ENCODE peak calls at places on chromosomes 1 and 21, in eight cellular contexts. One of them, this sample, is unnamed.

GRCh38 chr1:160680399-160680798 is 31.2 kb downstream of the CD48 start:
- DNase-seq in CD8-positive, alpha-beta T cell: no peak
- DNase-seq in CD4-positive, alpha-beta memory T cell: no peak
- DNase-seq in stomach: no peak
- DNase-seq in OCI-LY7: no peak
- DNase-seq in fibroblast of lung: no peak
- DNase-seq in mucosa of descending colon: no peak
- DNase-seq in left ventricle myocardium inferior: no peak
- DNase-seq in this sample: no peak

GRCh38 chr21:46081862-46082637 is 15.9 kb upstream of the COL6A2 start:
- DNase-seq in stomach: no peak
- DNase-seq in mucosa of descending colon: no peak
- DNase-seq in CD4-positive, alpha-beta memory T cell: no peak
- DNase-seq in fibroblast of lung: no peak
- DNase-seq in left ventricle myocardium inferior: no peak
- DNase-seq in CD8-positive, alpha-beta T cell: no peak
- DNase-seq in OCI-LY7: no peak
- DNase-seq in this sample: no peak

GRCh38 chr1:207910678-207911354 is at the start of gene CD34:
- DNase-seq in mucosa of descending colon: no peak
- DNase-seq in CD8-positive, alpha-beta T cell: no peak
- DNase-seq in left ventricle myocardium inferior: peak; percentile 85
- DNase-seq in fibroblast of lung: no peak
- DNase-seq in OCI-LY7: no peak
- DNase-seq in CD4-positive, alpha-beta memory T cell: no peak
- DNase-seq in stomach: no peak
- DNase-seq in this sample: no peak

GRCh38 chr1:209356909-209357498 is 226.5 kb upstream of the CAMK1G start:
- DNase-seq in fibroblast of lung: no peak
- DNase-seq in left ventricle myocardium inferior: no peak
- DNase-seq in CD4-positive, alpha-beta memory T cell: no peak
- DNase-seq in mucosa of descending colon: no peak
- DNase-seq in CD8-positive, alpha-beta T cell: no peak
- DNase-seq in stomach: no peak
- DNase-seq in OCI-LY7: no peak
- DNase-seq in this sample: no peak

GRCh38 chr1:66270122-66270812 is 263.7 kb upstream of the SGIP1 start:
- DNase-seq in mucosa of descending colon: no peak
- DNase-seq in OCI-LY7: no peak
- DNase-seq in fibroblast of lung: peak; percentile 92
- DNase-seq in CD8-positive, alpha-beta T cell: no peak
- DNase-seq in CD4-positive, alpha-beta memory T cell: no peak
- DNase-seq in left ventricle myocardium inferior: no peak
- DNase-seq in stomach: no peak
- DNase-seq in this sample: peak; percentile 45

GRCh38 chr1:241950390-241950789 is 7.2 kb upstream of the BECN2 start:
- DNase-seq in stomach: no peak
- DNase-seq in OCI-LY7: no peak
- DNase-seq in CD8-positive, alpha-beta T cell: no peak
- DNase-seq in CD4-positive, alpha-beta memory T cell: no peak
- DNase-seq in mucosa of descending colon: no peak
- DNase-seq in fibroblast of lung: peak; percentile 40
- DNase-seq in left ventricle myocardium inferior: no peak
- DNase-seq in this sample: no peak

GRCh38 chr1:192506741-192507155 is 68.8 kb upstream of the RGS1 start:
- DNase-seq in CD8-positive, alpha-beta T cell: no peak
- DNase-seq in fibroblast of lung: peak; percentile 72
- DNase-seq in mucosa of descending colon: no peak
- DNase-seq in OCI-LY7: peak; percentile 60
- DNase-seq in left ventricle myocardium inferior: no peak
- DNase-seq in stomach: no peak
- DNase-seq in CD4-positive, alpha-beta memory T cell: no peak
- DNase-seq in this sample: no peak

GRCh38 chr1:160078392-160079195 is 2.7 kb upstream of the KCNJ9 start:
- DNase-seq in OCI-LY7: peak; percentile 56
- DNase-seq in fibroblast of lung: peak; percentile 18
- DNase-seq in CD8-positive, alpha-beta T cell: peak; percentile 64
- DNase-seq in CD4-positive, alpha-beta memory T cell: peak; percentile 54
- DNase-seq in left ventricle myocardium inferior: no peak
- DNase-seq in mucosa of descending colon: peak; percentile 63
- DNase-seq in stomach: peak; percentile 62
- DNase-seq in this sample: no peak

GRCh38 chr1:27574871-27575831 is 28.8 kb downstream of the AHDC1 start:
- DNase-seq in CD4-positive, alpha-beta memory T cell: no peak
- DNase-seq in mucosa of descending colon: peak; percentile 77
- DNase-seq in OCI-LY7: no peak
- DNase-seq in stomach: peak; percentile 84
- DNase-seq in left ventricle myocardium inferior: peak; percentile 85
- DNase-seq in fibroblast of lung: peak; percentile 84
- DNase-seq in CD8-positive, alpha-beta T cell: no peak
- DNase-seq in this sample: no peak

GRCh38 chr21:31198575-31198974 is 145.5 kb downstream of the TIAM1 start:
- DNase-seq in left ventricle myocardium inferior: no peak
- DNase-seq in mucosa of descending colon: no peak
- DNase-seq in fibroblast of lung: peak; percentile 79
- DNase-seq in CD4-positive, alpha-beta memory T cell: no peak
- DNase-seq in CD8-positive, alpha-beta T cell: no peak
- DNase-seq in stomach: no peak
- DNase-seq in OCI-LY7: peak; percentile 69
- DNase-seq in this sample: no peak

GRCh38 chr21:42095581-42095980 is 24.5 kb downstream of the UMODL1 start:
- DNase-seq in stomach: no peak
- DNase-seq in OCI-LY7: no peak
- DNase-seq in mucosa of descending colon: no peak
- DNase-seq in fibroblast of lung: no peak
- DNase-seq in CD8-positive, alpha-beta T cell: no peak
- DNase-seq in left ventricle myocardium inferior: no peak
- DNase-seq in CD4-positive, alpha-beta memory T cell: no peak
- DNase-seq in this sample: no peak

GRCh38 chr1:172638885-172639831 is 19.7 kb upstream of the FASLG start:
- DNase-seq in CD8-positive, alpha-beta T cell: peak; percentile 49
- DNase-seq in OCI-LY7: no peak
- DNase-seq in stomach: no peak
- DNase-seq in fibroblast of lung: peak; percentile 53
- DNase-seq in left ventricle myocardium inferior: no peak
- DNase-seq in mucosa of descending colon: no peak
- DNase-seq in CD4-positive, alpha-beta memory T cell: peak; percentile 89
- DNase-seq in this sample: no peak

GRCh38 chr1:231929311-231929710 is 302.7 kb downstream of the DISC1 start:
- DNase-seq in CD4-positive, alpha-beta memory T cell: no peak
- DNase-seq in CD8-positive, alpha-beta T cell: no peak
- DNase-seq in left ventricle myocardium inferior: no peak
- DNase-seq in stomach: no peak
- DNase-seq in fibroblast of lung: peak; percentile 47
- DNase-seq in mucosa of descending colon: no peak
- DNase-seq in OCI-LY7: no peak
- DNase-seq in this sample: no peak

GRCh38 chr1:79005945-79006344 is 585 bp downstream of the ADGRL4 start:
- DNase-seq in left ventricle myocardium inferior: no peak
- DNase-seq in OCI-LY7: no peak
- DNase-seq in CD4-positive, alpha-beta memory T cell: no peak
- DNase-seq in fibroblast of lung: peak; percentile 27
- DNase-seq in CD8-positive, alpha-beta T cell: no peak
- DNase-seq in mucosa of descending colon: no peak
- DNase-seq in stomach: no peak
- DNase-seq in this sample: no peak

GRCh38 chr1:164682570-164682969 is 123.6 kb downstream of the PBX1 start:
- DNase-seq in left ventricle myocardium inferior: no peak
- DNase-seq in fibroblast of lung: no peak
- DNase-seq in CD8-positive, alpha-beta T cell: no peak
- DNase-seq in mucosa of descending colon: no peak
- DNase-seq in OCI-LY7: no peak
- DNase-seq in stomach: no peak
- DNase-seq in CD4-positive, alpha-beta memory T cell: no peak
- DNase-seq in this sample: no peak

GRCh38 chr1:227887697-227888403 is 59.9 kb downstream of the WNT9A start:
- DNase-seq in left ventricle myocardium inferior: peak; percentile 79
- DNase-seq in CD4-positive, alpha-beta memory T cell: no peak
- DNase-seq in mucosa of descending colon: peak; percentile 59
- DNase-seq in fibroblast of lung: peak; percentile 15
- DNase-seq in stomach: peak; percentile 41
- DNase-seq in OCI-LY7: no peak
- DNase-seq in CD8-positive, alpha-beta T cell: no peak
- DNase-seq in this sample: no peak

GRCh38 chr1:200856716-200857352 is 15.9 kb upstream of the GPR25 start:
- DNase-seq in stomach: no peak
- DNase-seq in mucosa of descending colon: no peak
- DNase-seq in OCI-LY7: no peak
- DNase-seq in CD4-positive, alpha-beta memory T cell: no peak
- DNase-seq in CD8-positive, alpha-beta T cell: no peak
- DNase-seq in left ventricle myocardium inferior: no peak
- DNase-seq in fibroblast of lung: peak; percentile 91
- DNase-seq in this sample: no peak

GRCh38 chr21:37437376-37438080 is 71.0 kb downstream of the DYRK1A start:
- DNase-seq in left ventricle myocardium inferior: no peak
- DNase-seq in fibroblast of lung: peak; percentile 22
- DNase-seq in CD8-positive, alpha-beta T cell: no peak
- DNase-seq in OCI-LY7: no peak
- DNase-seq in stomach: no peak
- DNase-seq in mucosa of descending colon: no peak
- DNase-seq in CD4-positive, alpha-beta memory T cell: no peak
- DNase-seq in this sample: no peak

GRCh38 chr21:37433441-37433840 is 66.9 kb downstream of the DYRK1A start:
- DNase-seq in OCI-LY7: no peak
- DNase-seq in mucosa of descending colon: no peak
- DNase-seq in CD4-positive, alpha-beta memory T cell: no peak
- DNase-seq in fibroblast of lung: no peak
- DNase-seq in stomach: no peak
- DNase-seq in CD8-positive, alpha-beta T cell: no peak
- DNase-seq in left ventricle myocardium inferior: no peak
- DNase-seq in this sample: no peak

GRCh38 chr21:37435719-37436118 is 69.1 kb downstream of the DYRK1A start:
- DNase-seq in mucosa of descending colon: no peak
- DNase-seq in OCI-LY7: no peak
- DNase-seq in left ventricle myocardium inferior: no peak
- DNase-seq in CD8-positive, alpha-beta T cell: no peak
- DNase-seq in stomach: no peak
- DNase-seq in fibroblast of lung: no peak
- DNase-seq in CD4-positive, alpha-beta memory T cell: no peak
- DNase-seq in this sample: no peak

GRCh38 chr21:37436180-37436579 is 69.6 kb downstream of the DYRK1A start:
- DNase-seq in left ventricle myocardium inferior: no peak
- DNase-seq in fibroblast of lung: no peak
- DNase-seq in mucosa of descending colon: no peak
- DNase-seq in CD4-positive, alpha-beta memory T cell: no peak
- DNase-seq in CD8-positive, alpha-beta T cell: no peak
- DNase-seq in stomach: no peak
- DNase-seq in OCI-LY7: no peak
- DNase-seq in this sample: no peak

DNA sequence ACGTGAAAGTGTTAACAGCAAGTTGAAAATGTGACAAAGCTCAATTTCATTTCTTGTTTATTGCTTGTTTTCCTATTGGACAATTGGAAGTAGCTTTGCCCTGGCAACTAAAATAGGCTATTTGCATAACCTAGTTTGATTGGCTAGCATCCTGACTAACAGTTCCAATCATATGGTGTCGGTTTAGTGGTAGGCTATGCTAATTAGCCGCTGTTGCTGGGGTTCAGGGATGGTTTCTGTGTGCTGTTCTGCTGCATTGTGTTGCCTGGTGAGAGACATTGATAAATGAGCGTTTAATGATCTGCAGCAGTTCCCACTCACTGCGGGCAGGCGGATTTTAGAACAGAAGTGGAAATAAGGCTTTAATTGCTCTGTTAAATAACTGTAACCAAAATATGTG is 68.5 kb downstream of the DYRK1A start:
- DNase-seq in fibroblast of lung: peak; percentile 95
- DNase-seq in mucosa of descending colon: no peak
- DNase-seq in OCI-LY7: no peak
- DNase-seq in left ventricle myocardium inferior: peak; percentile 35
- DNase-seq in CD4-positive, alpha-beta memory T cell: peak; percentile 78
- DNase-seq in CD8-positive, alpha-beta T cell: peak; percentile 46
- DNase-seq in stomach: no peak
- DNase-seq in this sample: no peak
- H3K4me3 ChIP-seq in fibroblast of lung: no peak overlapping the region
- H3K4me3 ChIP-seq in mucosa of descending colon: no peak overlapping the region
- H3K4me3 ChIP-seq in OCI-LY7: no peak overlapping the region
- H3K4me3 ChIP-seq in left ventricle myocardium inferior: peak overlapping the region; percentile 20
- H3K4me3 ChIP-seq in CD4-positive, alpha-beta memory T cell: no peak overlapping the region
- H3K4me3 ChIP-seq in CD8-positive, alpha-beta T cell: no peak overlapping the region
- H3K4me3 ChIP-seq in stomach: no peak overlapping the region
- H3K4me3 ChIP-seq in this sample: no peak overlapping the region

DNA sequence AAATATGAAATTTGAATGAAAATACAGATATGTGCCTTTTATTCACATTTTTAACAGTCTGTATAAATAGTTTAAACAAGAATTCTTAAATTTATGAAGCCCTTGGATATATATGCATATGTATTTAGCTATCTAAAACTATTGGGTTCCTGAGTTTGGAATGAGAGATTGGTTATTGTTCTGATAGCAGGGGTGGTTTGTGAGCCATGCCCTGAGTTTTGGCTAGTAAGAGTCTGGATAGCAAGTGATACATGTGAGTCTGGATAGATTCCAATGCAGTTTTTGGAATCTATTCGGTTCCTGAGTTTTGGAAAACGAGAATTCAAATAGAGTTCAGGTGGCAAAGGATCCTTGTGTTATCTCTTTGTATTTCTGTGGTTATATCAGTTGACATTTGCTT is 2.8 kb downstream of the MAN1A2 start:
- DNase-seq in fibroblast of lung: no peak
- DNase-seq in left ventricle myocardium inferior: no peak
- DNase-seq in mucosa of descending colon: no peak
- DNase-seq in stomach: no peak
- DNase-seq in OCI-LY7: no peak
- DNase-seq in CD4-positive, alpha-beta memory T cell: no peak
- DNase-seq in CD8-positive, alpha-beta T cell: no peak
- DNase-seq in this sample: no peak
- H3K4me3 ChIP-seq in fibroblast of lung: peak overlapping the region; percentile 71
- H3K4me3 ChIP-seq in left ventricle myocardium inferior: peak overlapping the region; percentile 91
- H3K4me3 ChIP-seq in mucosa of descending colon: no peak overlapping the region
- H3K4me3 ChIP-seq in stomach: peak overlapping the region; percentile 86
- H3K4me3 ChIP-seq in OCI-LY7: peak overlapping the region; percentile 88
- H3K4me3 ChIP-seq in CD4-positive, alpha-beta memory T cell: peak overlapping the region; percentile 42
- H3K4me3 ChIP-seq in CD8-positive, alpha-beta T cell: peak overlapping the region; percentile 34
- H3K4me3 ChIP-seq in this sample: peak overlapping the region; percentile 2

DNA sequence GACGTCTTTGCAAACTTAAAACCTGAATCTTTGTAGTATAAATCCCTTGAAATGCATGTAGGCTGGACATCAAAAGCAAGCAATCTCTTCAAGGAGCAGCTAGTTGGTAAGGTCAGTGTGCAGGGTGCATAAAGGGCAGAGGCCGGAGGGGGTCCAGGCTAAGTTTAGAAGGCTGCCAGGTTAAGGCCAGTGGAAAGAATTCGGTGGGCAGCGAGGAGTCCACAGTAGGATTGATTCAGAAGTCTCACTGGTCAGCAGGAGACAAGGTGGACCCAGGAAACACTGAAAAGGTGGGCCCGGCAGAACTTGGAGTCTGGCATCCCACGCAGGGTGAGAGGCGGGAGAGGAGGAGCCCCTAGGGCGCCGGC is 390 bp upstream of the PCSK9 start:
- DNase-seq in CD4-positive, alpha-beta memory T cell: no peak
- DNase-seq in left ventricle myocardium inferior: no peak
- DNase-seq in mucosa of descending colon: no peak
- DNase-seq in stomach: no peak
- DNase-seq in OCI-LY7: no peak
- DNase-seq in fibroblast of lung: no peak
- DNase-seq in CD8-positive, alpha-beta T cell: no peak
- DNase-seq in this sample: no peak
- H3K4me3 ChIP-seq in CD4-positive, alpha-beta memory T cell: no peak overlapping the region
- H3K4me3 ChIP-seq in left ventricle myocardium inferior: peak overlapping the region; percentile 50
- H3K4me3 ChIP-seq in mucosa of descending colon: no peak overlapping the region
- H3K4me3 ChIP-seq in stomach: peak overlapping the region; percentile 42
- H3K4me3 ChIP-seq in OCI-LY7: no peak overlapping the region
- H3K4me3 ChIP-seq in fibroblast of lung: no peak overlapping the region
- H3K4me3 ChIP-seq in CD8-positive, alpha-beta T cell: no peak overlapping the region
- H3K4me3 ChIP-seq in this sample: no peak overlapping the region

GRCh38 chr1:37945743-37946702 is 830 bp downstream of the INPP5B start:
- DNase-seq in stomach: peak; percentile 46
- DNase-seq in CD4-positive, alpha-beta memory T cell: no peak
- DNase-seq in fibroblast of lung: peak; percentile 95
- DNase-seq in OCI-LY7: no peak
- DNase-seq in left ventricle myocardium inferior: peak; percentile 50
- DNase-seq in mucosa of descending colon: peak; percentile 55
- DNase-seq in CD8-positive, alpha-beta T cell: no peak
- DNase-seq in this sample: peak; percentile 45
- H3K4me3 ChIP-seq in stomach: peak overlapping the region; percentile 89
- H3K4me3 ChIP-seq in CD4-positive, alpha-beta memory T cell: no peak overlapping the region
- H3K4me3 ChIP-seq in fibroblast of lung: peak overlapping the region; percentile 74
- H3K4me3 ChIP-seq in OCI-LY7: peak overlapping the region; percentile 75
- H3K4me3 ChIP-seq in left ventricle myocardium inferior: peak overlapping the region; percentile 94
- H3K4me3 ChIP-seq in mucosa of descending colon: peak overlapping the region; percentile 23
- H3K4me3 ChIP-seq in CD8-positive, alpha-beta T cell: peak overlapping the region; percentile 64
- H3K4me3 ChIP-seq in this sample: peak overlapping the region; percentile 79

This sample was measured in HL-60.